ENCODE peak calls at places on chromosomes 3 and 15, in nine cellular contexts. E is lower lobe of right lung, G is stomach, F is mucosa of descending colon, N is upper lobe of right lung, H is neuronal stem cell, M is aorta, L is A549, B is Peyer's patch. S is an unnamed sample. For H3K4me1, the result is how much of the 10 kb centered on the place peaks cover.

GRCh38 chr15:90142216-90143175 is 40.2 kb upstream of the IDH2 start:
- DNase-seq in E (peak), G (no peak), F (no peak), N (no peak), H (no peak), M (no peak), L (no peak), B (no peak), S (no peak)

GRCh38 chr3:57952208-57952631 is 56.0 kb upstream of the FLNB start:
- DNase-seq in E (no peak), G (no peak), F (no peak), N (peak), H (no peak), M (peak), L (no peak), B (no peak), S (no peak)

GRCh38 chr15:80585544-80586018 is 109.5 kb upstream of the ABHD17C start:
- DNase-seq in E (no peak), G (peak), F (no peak), N (no peak), H (no peak), M (no peak), L (no peak), B (no peak), S (no peak)

GRCh38 chr15:69909719-69910444 is 187.8 kb downstream of the TLE3 start:
- DNase-seq in E (no peak), G (no peak), F (no peak), N (no peak), H (no peak), M (no peak), L (no peak), B (no peak), S (no peak)

GRCh38 chr15:88243895-88244787 is 12.4 kb downstream of the NTRK3 start:
- DNase-seq in E (no peak), G (no peak), F (no peak), N (no peak), H (peak), M (no peak), L (peak), B (no peak), S (no peak)

GRCh38 chr3:179398574-179399249 is 51.2 kb downstream of the MFN1 start:
- DNase-seq in E (no peak), G (no peak), F (no peak), N (no peak), H (no peak), M (no peak), L (no peak), B (no peak), S (no peak)

GRCh38 chr3:11479230-11479620 is 164.5 kb downstream of the VGLL4 start:
- DNase-seq in E (no peak), G (no peak), F (no peak), N (no peak), H (no peak), M (no peak), L (no peak), B (no peak), S (no peak)

GRCh38 chr15:85044251-85044853 is 62.7 kb downstream of the PDE8A start:
- DNase-seq in E (no peak), G (peak), F (no peak), N (no peak), H (no peak), M (no peak), L (peak), B (peak), S (peak)

GRCh38 chr3:139198186-139198585 is 145.6 kb upstream of the MRPS22 start:
- DNase-seq in E (no peak), G (no peak), F (no peak), N (no peak), H (no peak), M (no peak), L (no peak), B (no peak), S (no peak)

GRCh38 chr3:160941885-160942494 is 163.2 kb downstream of the B3GALNT1 start:
- DNase-seq in E (no peak), G (peak), F (no peak), N (no peak), H (peak), M (no peak), L (peak), B (peak), S (peak)

GRCh38 chr3:71063768-71064287 is 519.7 kb downstream of the FOXP1 start:
- DNase-seq in E (no peak), G (no peak), F (peak), N (no peak), H (peak), M (no peak), L (no peak), B (peak), S (no peak)

GRCh38 chr3:178236555-178237277 is 299.5 kb upstream of the KCNMB2 start:
- DNase-seq in E (no peak), G (no peak), F (no peak), N (no peak), H (no peak), M (no peak), L (no peak), B (no peak), S (no peak)

GRCh38 chr3:173660645-173661299 is 263.2 kb downstream of the NLGN1 start:
- DNase-seq in E (no peak), G (no peak), F (no peak), N (no peak), H (no peak), M (no peak), L (no peak), B (no peak), S (no peak)

GRCh38 chr3:71282976-71283375 is 300.6 kb downstream of the FOXP1 start:
- DNase-seq in E (no peak), G (no peak), F (no peak), N (no peak), H (no peak), M (no peak), L (no peak), B (no peak), S (no peak)

GRCh38 chr3:105040026-105040622 is 326.6 kb upstream of the ALCAM start:
- DNase-seq in E (no peak), G (no peak), F (no peak), N (no peak), H (no peak), M (no peak), L (no peak), B (no peak), S (no peak)

GRCh38 chr15:67784856-67785430 is 40.4 kb upstream of the SKOR1 start:
- DNase-seq in E (no peak), G (no peak), F (no peak), N (no peak), H (no peak), M (no peak), L (no peak), B (no peak), S (no peak)

GRCh38 chr15:67784057-67784781 is 41.1 kb upstream of the SKOR1 start:
- DNase-seq in E (no peak), G (no peak), F (peak), N (no peak), H (no peak), M (no peak), L (no peak), B (peak), S (no peak)

GRCh38 chr15:67782592-67782991 is 42.7 kb upstream of the SKOR1 start:
- DNase-seq in E (no peak), G (no peak), F (no peak), N (no peak), H (peak), M (no peak), L (no peak), B (no peak), S (no peak)

GRCh38 chr15:67781907-67782559 is 43.3 kb upstream of the SKOR1 start:
- DNase-seq in E (no peak), G (no peak), F (no peak), N (no peak), H (peak), M (no peak), L (no peak), B (no peak), S (no peak)

GRCh38 chr15:67783303-67783702 is 42.0 kb upstream of the SKOR1 start:
- DNase-seq in E (no peak), G (no peak), F (no peak), N (no peak), H (no peak), M (no peak), L (no peak), B (peak), S (no peak)
- H3K4me1 ChIP-seq in E (under half), G (under half), F (under half), N (under half), H (under half), M (under half), L (under half), B (under half), S (under half)

GRCh38 chr3:32815812-32816438 is 1.9 kb upstream of the TRIM71 start:
- DNase-seq in E (no peak), G (no peak), F (no peak), N (no peak), H (no peak), M (no peak), L (no peak), B (no peak), S (no peak)
- H3K4me3 ChIP-seq in E (peak), G (peak), F (no peak), N (peak), H (peak), M (no peak), L (peak), B (peak), S (no peak)

GRCh38 chr3:13028010-13028821 is 45.0 kb downstream of the IQSEC1 start:
- DNase-seq in E (no peak), G (no peak), F (no peak), N (no peak), H (no peak), M (no peak), L (no peak), B (no peak), S (no peak)

GRCh38 chr3:13025090-13025489 is 48.1 kb downstream of the IQSEC1 start:
- DNase-seq in E (peak), G (no peak), F (no peak), N (peak), H (no peak), M (peak), L (peak), B (no peak), S (no peak)

GRCh38 chr3:13027154-13027553 is 46.1 kb downstream of the IQSEC1 start:
- DNase-seq in E (peak), G (no peak), F (no peak), N (peak), H (no peak), M (peak), L (no peak), B (no peak), S (no peak)

GRCh38 chr3:13025778-13026518 is 47.3 kb downstream of the IQSEC1 start:
- DNase-seq in E (peak), G (no peak), F (no peak), N (peak), H (no peak), M (peak), L (no peak), B (no peak), S (no peak)

GRCh38 chr3:13026534-13026933 is 46.7 kb downstream of the IQSEC1 start:
- DNase-seq in E (no peak), G (no peak), F (no peak), N (no peak), H (no peak), M (peak), L (no peak), B (no peak), S (no peak)
- H3K4me1 ChIP-seq in E (under half), G (under half), F (under half), N (under half), H (under half), M (under half), L (under half), B (under half), S (under half)

DNA sequence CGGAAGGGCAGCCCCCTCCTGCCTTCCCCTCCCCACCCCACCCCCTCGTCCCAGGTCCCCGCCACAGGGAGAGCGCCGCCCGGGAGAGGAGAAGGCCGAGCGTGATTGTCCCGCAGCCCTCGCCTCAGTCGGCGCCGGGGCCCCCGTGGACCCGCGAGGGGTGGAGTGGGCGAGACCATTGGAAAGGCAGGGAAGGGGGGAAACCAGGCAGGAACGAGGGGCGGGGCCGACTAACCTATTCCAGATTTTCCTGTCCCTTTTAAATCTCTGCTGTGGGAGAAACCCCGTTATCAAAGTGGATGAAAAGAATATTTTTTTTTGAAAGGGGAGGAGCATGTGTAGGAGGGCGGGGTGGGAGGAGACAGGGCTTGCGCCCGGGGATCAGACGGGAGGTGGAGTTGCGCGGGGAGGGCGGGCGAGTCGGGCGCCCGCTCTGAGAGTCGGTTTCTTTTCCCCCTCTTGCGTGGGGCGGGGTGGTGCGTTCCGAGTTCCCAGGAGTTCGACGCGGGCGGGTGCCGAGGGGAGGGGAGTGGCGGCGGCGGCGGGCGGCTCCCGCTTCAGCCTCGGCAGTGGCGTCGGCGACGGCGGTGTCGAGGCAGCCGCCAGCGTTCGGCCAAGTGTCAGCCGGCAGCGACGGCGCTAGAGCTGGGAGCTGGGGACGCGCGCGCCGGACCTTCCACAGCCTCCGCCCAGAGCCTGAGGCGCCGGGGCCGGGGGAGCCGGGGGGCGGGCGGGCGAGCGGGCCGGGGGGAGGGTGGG is at the start of gene NECTIN3:
- DNase-seq in E (peak), G (peak), F (peak), N (peak), H (peak), M (peak), L (peak), B (peak), S (peak)
- H3K4me3 ChIP-seq in E (peak), G (peak), F (peak), N (peak), H (peak), M (peak), L (peak), B (peak), S (peak)

GRCh38 chr15:96126859-96127258 is 203.6 kb upstream of the NR2F2 start:
- DNase-seq in E (no peak), G (no peak), F (no peak), N (no peak), H (no peak), M (no peak), L (no peak), B (no peak), S (no peak)

GRCh38 chr15:96135166-96136093 is 195.1 kb upstream of the NR2F2 start:
- DNase-seq in E (no peak), G (no peak), F (no peak), N (no peak), H (no peak), M (no peak), L (no peak), B (no peak), S (no peak)

GRCh38 chr15:96132126-96132525 is 198.4 kb upstream of the NR2F2 start:
- DNase-seq in E (no peak), G (no peak), F (no peak), N (no peak), H (no peak), M (no peak), L (no peak), B (no peak), S (no peak)

GRCh38 chr15:96125681-96126080 is 204.8 kb upstream of the NR2F2 start:
- DNase-seq in E (no peak), G (no peak), F (no peak), N (no peak), H (no peak), M (no peak), L (no peak), B (no peak), S (no peak)

DNA sequence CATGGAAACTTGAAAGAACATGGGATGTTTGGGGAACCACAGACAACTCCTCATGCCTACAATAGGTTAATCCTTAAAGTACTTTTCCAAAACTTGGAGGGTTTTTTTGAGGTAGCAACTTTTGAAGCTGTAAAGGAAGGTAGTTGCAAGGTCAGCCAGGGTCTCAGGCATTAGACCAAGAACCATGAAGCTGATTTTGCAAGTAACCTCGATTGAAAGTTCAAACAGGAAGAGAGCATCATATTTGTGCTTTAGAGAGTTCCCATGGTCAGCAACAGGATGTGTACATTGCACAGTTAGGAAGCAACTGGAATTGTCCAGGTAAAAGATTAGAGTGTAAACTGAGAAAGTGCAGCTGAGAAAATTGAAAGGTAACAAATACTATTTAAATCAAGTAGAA is 199.8 kb upstream of the NR2F2 start:
- DNase-seq in E (no peak), G (no peak), F (no peak), N (no peak), H (no peak), M (no peak), L (no peak), B (no peak), S (no peak)
- H3K4me1 ChIP-seq in E (under half), G (under half), F (under half), N (under half), H (under half), M (under half), L (under half), B (under half), S (under half)

GRCh38 chr3:90015688-90016356 is 908.4 kb downstream of the EPHA3 start:
- DNase-seq in E (no peak), G (no peak), F (no peak), N (no peak), H (no peak), M (no peak), L (no peak), B (no peak), S (no peak)

GRCh38 chr3:90011136-90011535 is 903.7 kb downstream of the EPHA3 start:
- DNase-seq in E (no peak), G (no peak), F (no peak), N (no peak), H (no peak), M (no peak), L (no peak), B (no peak), S (no peak)

GRCh38 chr3:90011996-90012395 is 904.6 kb downstream of the EPHA3 start:
- DNase-seq in E (no peak), G (no peak), F (no peak), N (no peak), H (no peak), M (no peak), L (no peak), B (no peak), S (no peak)

GRCh38 chr3:90011596-90011995 is 904.2 kb downstream of the EPHA3 start:
- DNase-seq in E (no peak), G (no peak), F (no peak), N (no peak), H (no peak), M (no peak), L (no peak), B (no peak), S (no peak)

DNA sequence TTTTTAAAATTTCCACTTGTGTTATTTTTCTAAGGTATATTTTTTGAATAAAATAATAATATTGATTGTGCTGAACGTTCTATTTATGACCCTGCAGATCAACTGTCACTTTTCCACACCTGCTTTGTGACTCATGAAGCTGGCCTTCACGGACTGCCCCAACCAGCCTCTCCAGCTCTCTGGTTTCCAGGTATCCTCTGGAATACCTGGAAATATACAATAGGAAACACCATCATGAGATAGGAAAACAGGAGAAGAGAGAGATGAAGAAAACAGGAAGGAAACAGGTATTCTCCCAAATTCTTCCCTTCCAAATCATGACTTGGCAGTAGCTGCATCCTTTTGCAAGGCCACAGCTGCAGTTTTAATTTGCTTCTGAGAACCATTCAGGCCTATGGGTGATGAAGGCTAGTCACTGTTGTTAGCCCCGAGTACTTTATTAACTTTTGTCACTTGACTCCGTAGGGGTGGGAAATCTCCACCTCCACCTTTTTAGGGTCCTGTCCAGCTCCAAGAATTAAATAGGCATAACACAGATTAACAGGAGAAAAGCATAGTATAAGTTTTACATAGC is 909.2 kb downstream of the EPHA3 start:
- DNase-seq in E (no peak), G (no peak), F (no peak), N (no peak), H (no peak), M (no peak), L (no peak), B (no peak), S (no peak)
- H3K4me3 ChIP-seq in E (no peak), G (no peak), F (no peak), N (no peak), H (no peak), M (no peak), L (no peak), B (no peak), S (no peak)

DNA sequence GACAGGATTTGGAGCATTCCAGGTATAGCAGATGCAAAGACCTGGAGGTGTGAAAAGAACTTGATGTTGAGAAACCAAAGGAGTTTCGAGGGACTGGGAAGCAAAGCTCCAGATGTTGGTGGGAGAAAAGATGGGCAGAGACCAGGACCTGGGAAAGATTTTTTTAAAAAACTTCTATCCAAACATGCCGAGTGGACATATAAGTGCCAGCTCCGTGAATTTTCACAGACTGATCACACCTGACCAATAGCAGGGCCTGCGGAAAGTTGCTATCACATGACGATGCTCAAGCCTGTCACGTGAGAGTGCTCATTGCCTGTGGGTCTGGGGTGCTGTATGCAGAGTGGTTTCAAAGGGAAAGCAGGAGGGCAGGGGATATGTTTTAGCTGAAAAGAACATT is 19.9 kb downstream of the SMAD6 start:
- DNase-seq in E (no peak), G (no peak), F (no peak), N (no peak), H (no peak), M (peak), L (no peak), B (no peak), S (no peak)
- H3K4me1 ChIP-seq in E (half or more), G (half or more), F (under half), N (half or more), H (under half), M (under half), L (half or more), B (under half), S (under half)

GRCh38 chr3:147407495-147408179 is 1.3 kb upstream of the ZIC4 start:
- DNase-seq in E (no peak), G (no peak), F (no peak), N (no peak), H (no peak), M (no peak), L (no peak), B (no peak), S (no peak)
- H3K4me3 ChIP-seq in E (no peak), G (no peak), F (no peak), N (no peak), H (no peak), M (no peak), L (no peak), B (no peak), S (no peak)

GRCh38 chr15:60392986-60393811 is 4.6 kb downstream of the ANXA2 start:
- DNase-seq in E (no peak), G (peak), F (peak), N (no peak), H (no peak), M (peak), L (peak), B (no peak), S (no peak)

GRCh38 chr15:60396560-60396963 is 1.2 kb downstream of the ANXA2 start:
- DNase-seq in E (no peak), G (no peak), F (peak), N (no peak), H (no peak), M (no peak), L (no peak), B (no peak), S (no peak)

GRCh38 chr15:60396100-60396499 is 1.7 kb downstream of the ANXA2 start:
- DNase-seq in E (no peak), G (peak), F (no peak), N (no peak), H (no peak), M (no peak), L (no peak), B (no peak), S (no peak)

GRCh38 chr15:60396964-60397771 is 618 bp downstream of the ANXA2 start:
- DNase-seq in E (peak), G (peak), F (peak), N (peak), H (no peak), M (peak), L (peak), B (peak), S (peak)

GRCh38 chr15:60395276-60396011 is 2.3 kb downstream of the ANXA2 start:
- DNase-seq in E (no peak), G (no peak), F (no peak), N (no peak), H (no peak), M (no peak), L (no peak), B (no peak), S (no peak)
- H3K4me1 ChIP-seq in E (half or more), G (half or more), F (half or more), N (half or more), H (under half), M (under half), L (half or more), B (under half), S (half or more)

GRCh38 chr3:49110780-49111179 is 6.2 kb upstream of the QARS1 start:
- DNase-seq in E (no peak), G (no peak), F (no peak), N (no peak), H (no peak), M (no peak), L (no peak), B (no peak), S (no peak)
- H3K4me3 ChIP-seq in E (no peak), G (no peak), F (no peak), N (no peak), H (no peak), M (no peak), L (no peak), B (no peak), S (no peak)